ENCODE peak calls at places on chromosomes 5 and 9, in seven cellular contexts. G, T, R, M, U, Z and E are unnamed samples.

GRCh38 chr5:31987985-31988710 is 186.0 kb downstream of the GOLPH3 start:
- DNase-seq in G (no peak), Z (peak), M (peak), U (no peak), R (no peak), T (no peak), E (peak)

GRCh38 chr5:65078331-65078730 is 309.6 kb downstream of the CWC27 start:
- DNase-seq in U (no peak), R (peak), Z (peak), T (no peak), M (no peak), G (no peak), E (peak)

GRCh38 chr5:170277953-170278352 is 19.6 kb downstream of the LCP2 start:
- DNase-seq in G (no peak), U (no peak), R (no peak), M (no peak), Z (no peak), T (no peak), E (no peak)

GRCh38 chr9:94937214-94937903 is 210.9 kb downstream of the AOPEP start:
- DNase-seq in G (no peak), Z (peak), R (peak), M (peak), T (no peak), U (no peak), E (peak)

GRCh38 chr5:59020611-59021285 is 437.9 kb downstream of the RAB3C start:
- DNase-seq in R (no peak), M (peak), U (no peak), G (no peak), T (no peak), Z (peak), E (peak)

GRCh38 chr5:172798422-172799215 is 27.6 kb upstream of the DUSP1 start:
- DNase-seq in R (peak), G (peak), M (peak), U (no peak), T (no peak), Z (peak), E (peak)

GRCh38 chr9:75265525-75265972 is 177.2 kb downstream of the OSTF1 start:
- DNase-seq in T (peak), U (peak), R (peak), M (peak), G (peak), Z (peak), E (peak)

GRCh38 chr9:125544988-125545651 is 161.9 kb downstream of the MAPKAP1 start:
- DNase-seq in T (peak), U (no peak), Z (peak), M (peak), R (peak), G (no peak), E (peak)

GRCh38 chr5:36720688-36721087 is 114.3 kb downstream of the SLC1A3 start:
- DNase-seq in U (no peak), T (no peak), R (no peak), M (no peak), Z (no peak), G (no peak), E (no peak)
- TF ChIP-seq CTCF in U (no peak), T (no peak), R (no peak), M (no peak), Z (no peak), G (no peak), E (no peak)

DNA sequence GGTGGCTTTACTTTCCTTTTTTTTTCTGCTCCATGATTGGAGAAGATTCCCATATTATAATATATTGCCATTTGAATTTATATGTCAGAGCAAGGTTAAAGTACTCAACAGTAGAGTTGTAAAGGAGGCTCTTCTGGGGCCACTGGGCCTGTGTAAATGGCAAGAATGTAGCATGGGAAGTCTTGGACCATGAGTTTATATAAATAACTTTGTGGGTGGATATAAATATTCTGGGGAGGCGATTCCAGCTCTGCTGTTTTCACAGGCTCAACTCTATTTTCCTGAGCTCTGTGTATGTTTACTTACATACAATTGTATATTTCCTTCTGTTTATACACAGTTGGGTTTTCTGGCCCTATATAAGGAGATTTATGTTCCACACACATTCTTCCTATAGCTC is 160.1 kb downstream of the CSNK1G3 start:
- DNase-seq in T (no peak), R (no peak), G (no peak), U (no peak), M (no peak), Z (no peak), E (no peak)
- TF ChIP-seq CTCF in T (no peak), R (no peak), G (no peak), U (no peak), M (no peak), Z (no peak), E (no peak)

DNA sequence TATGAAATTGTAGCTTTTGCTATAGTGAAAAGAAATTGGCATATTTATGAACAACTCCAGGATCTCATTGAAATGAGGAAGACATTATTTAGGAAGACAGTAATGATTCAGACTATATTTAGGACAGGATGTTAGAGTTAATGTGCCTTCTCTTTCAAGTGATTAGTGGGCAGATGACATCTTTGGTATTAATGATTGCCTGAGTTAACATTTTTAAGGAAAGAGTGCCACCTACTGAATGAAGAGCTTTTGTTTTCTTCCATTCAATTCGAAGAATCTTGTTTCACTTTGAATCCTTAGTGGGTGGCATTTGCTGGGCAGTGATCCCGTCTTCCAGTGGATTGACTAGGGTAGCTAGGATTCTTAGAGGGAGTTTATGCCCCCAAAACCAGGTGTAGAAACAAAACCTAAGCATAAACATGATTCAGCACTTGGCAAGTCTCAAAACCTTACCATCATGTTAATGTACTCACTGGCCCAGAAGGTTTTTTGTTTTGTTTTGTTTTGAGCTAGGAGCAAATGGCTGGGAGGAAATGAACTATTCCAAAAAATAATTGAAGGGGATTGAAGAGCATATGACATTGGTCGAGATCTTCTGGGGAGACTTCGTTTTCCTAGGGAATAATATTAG is 23.2 kb downstream of the MAP3K1 start:
- DNase-seq in Z (peak), G (no peak), U (peak), M (peak), T (no peak), R (peak), E (peak)
- TF ChIP-seq CTCF in Z (peak), G (peak), U (peak), M (peak), T (peak), R (peak), E (peak)

DNA sequence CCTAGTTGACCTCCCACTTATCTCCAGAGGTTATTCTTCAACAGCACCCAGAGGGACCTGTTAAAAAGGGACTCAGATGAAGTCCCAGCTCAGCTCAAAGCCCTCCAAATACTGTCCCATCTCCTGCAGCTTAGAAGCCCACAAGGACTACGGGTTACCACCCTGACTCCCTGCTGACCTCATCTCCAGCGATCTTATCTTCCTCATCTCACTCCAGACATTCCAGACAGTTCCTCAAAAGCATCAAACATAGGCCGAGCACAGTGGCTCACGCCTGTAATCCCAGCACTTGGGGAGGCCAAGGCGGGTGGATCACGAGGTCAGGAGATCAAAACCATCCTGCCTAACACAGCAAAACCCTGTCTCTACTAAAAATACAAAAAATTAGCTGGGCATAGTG is 263.8 kb upstream of the TLE4 start:
- DNase-seq in T (no peak), R (no peak), G (no peak), U (no peak), Z (no peak), M (no peak), E (no peak)
- TF ChIP-seq CTCF in T (no peak), R (no peak), G (no peak), U (no peak), Z (no peak), M (no peak), E (no peak)

GRCh38 chr9:85332487-85332886 is 409.3 kb downstream of the AGTPBP1 start:
- DNase-seq in R (peak), U (peak), M (no peak), G (no peak), Z (no peak), T (no peak), E (no peak)
- TF ChIP-seq CTCF in R (peak), U (no peak), M (no peak), G (no peak), Z (peak), T (no peak), E (no peak)

DNA sequence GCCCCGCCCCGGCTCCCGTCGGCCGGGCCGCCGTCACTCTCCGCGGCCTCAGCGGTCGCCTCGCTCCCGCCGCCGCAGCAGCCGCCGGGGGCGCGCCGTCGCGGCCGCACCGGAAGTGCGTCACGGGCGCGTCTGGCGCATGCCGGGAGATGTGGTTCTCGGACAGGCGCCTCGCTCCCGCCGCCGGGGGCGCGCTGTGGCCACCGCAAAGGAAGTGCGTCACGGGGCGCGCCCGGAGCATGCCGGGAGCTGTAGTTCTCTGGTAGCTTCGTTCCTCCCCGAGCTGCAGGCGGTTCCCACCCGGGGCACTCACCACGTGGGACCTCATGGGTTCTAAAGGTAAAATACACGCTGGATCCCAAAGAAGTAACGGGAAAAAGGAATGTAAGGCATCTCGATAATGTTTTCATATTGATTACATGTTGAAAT is at the start of gene UBAC1:
- DNase-seq in G (peak), Z (peak), T (peak), U (peak), M (peak), R (peak), E (peak)
- TF ChIP-seq CTCF in G (peak), Z (peak), T (peak), U (no peak), M (peak), R (peak), E (peak)

DNA sequence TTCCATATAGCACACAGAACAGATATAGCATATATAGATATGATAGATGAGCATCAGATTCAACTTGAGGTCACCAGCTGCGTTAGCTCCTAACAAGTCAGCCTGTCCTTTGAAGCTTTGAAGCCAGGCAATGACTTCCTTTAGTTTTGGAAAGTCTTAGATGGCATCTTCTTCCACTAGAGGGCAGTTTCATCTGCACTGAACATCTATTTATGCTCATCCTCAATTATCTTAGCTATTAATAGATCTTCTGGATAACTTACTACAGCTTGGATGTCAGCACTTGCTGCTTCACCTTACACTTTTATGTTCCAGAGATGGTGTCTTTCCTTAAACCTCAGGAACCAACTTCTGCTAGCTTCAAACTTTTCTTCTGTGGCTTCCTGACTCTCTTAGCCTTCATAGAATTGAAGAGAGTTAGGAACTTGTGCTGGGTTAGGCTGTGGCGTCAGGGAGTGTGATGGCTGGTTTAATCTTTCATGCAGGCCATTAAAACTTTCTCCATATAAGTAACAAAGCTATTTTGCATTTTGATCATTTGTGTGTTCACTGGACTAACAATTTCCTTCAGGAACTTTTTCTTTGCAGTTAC is 1401.4 kb downstream of the EFNA5 start:
- DNase-seq in U (peak), Z (peak), T (no peak), M (peak), G (no peak), R (peak), E (peak)
- TF ChIP-seq CTCF in U (peak), Z (peak), T (peak), M (peak), G (no peak), R (peak), E (peak)